ENCODE peak calls at places on chromosome 9, in seven cellular contexts. Z is mucosa of descending colon, K is glutamatergic neuron, T is A549, A is choroid plexus epithelial cell, N is HuH-7.5, Y is pons. D is an unnamed sample.

GRCh38 chr9:136526625-136527066 is 19.2 kb downstream of the NOTCH1 start:
- DNase-seq in K (peak), Z (peak), A (no peak), N (no peak), T (no peak), Y (peak), D (peak)

GRCh38 chr9:116550728-116551436 is 136.2 kb upstream of the TRIM32 start:
- DNase-seq in Y (peak), T (no peak), K (no peak), N (no peak), A (peak), Z (no peak), D (no peak)

GRCh38 chr9:89808076-89808701 is 203.4 kb downstream of the GADD45G start:
- DNase-seq in A (peak), N (no peak), Y (no peak), K (no peak), Z (no peak), T (no peak), D (peak)

GRCh38 chr9:77977210-77977611 is 54.4 kb downstream of the GNAQ start:
- DNase-seq in Z (peak), K (peak), N (peak), A (peak), Y (peak), T (peak), D (no peak)

GRCh38 chr9:15612962-15613361 is 60.1 kb downstream of the CCDC171 start:
- DNase-seq in T (no peak), Y (no peak), Z (no peak), N (no peak), K (no peak), A (no peak), D (no peak)

GRCh38 chr9:98374385-98375051 is 119.1 kb upstream of the TBC1D2 start:
- DNase-seq in N (peak), Y (no peak), A (peak), K (no peak), Z (peak), T (peak), D (no peak)

GRCh38 chr9:118268046-118268445 is 563.8 kb downstream of the TLR4 start:
- DNase-seq in A (no peak), Z (no peak), K (no peak), Y (no peak), N (no peak), T (no peak), D (no peak)

GRCh38 chr9:136394312-136395305 is 5.4 kb downstream of the SNAPC4 start:
- DNase-seq in Y (no peak), A (no peak), N (no peak), Z (no peak), T (no peak), K (no peak), D (no peak)

GRCh38 chr9:123337971-123338370 is 18.0 kb upstream of the CRB2 start:
- DNase-seq in K (no peak), A (no peak), T (no peak), Y (no peak), Z (no peak), N (no peak), D (no peak)

GRCh38 chr9:2620876-2621677 is 510 bp upstream of the VLDLR start:
- DNase-seq in A (peak), T (peak), K (peak), N (peak), Z (peak), Y (peak), D (peak)

GRCh38 chr9:71303351-71303750 is 181.9 kb upstream of the TRPM3 start:
- DNase-seq in N (no peak), K (no peak), Z (no peak), T (no peak), A (no peak), Y (no peak), D (no peak)

GRCh38 chr9:136243631-136244030 is 2.0 kb downstream of the QSOX2 start:
- DNase-seq in T (no peak), A (no peak), Z (no peak), N (no peak), K (no peak), Y (no peak), D (no peak)

GRCh38 chr9:120066315-120066714 is 513.7 kb downstream of the CDK5RAP2 start:
- DNase-seq in A (no peak), Y (no peak), Z (no peak), K (no peak), T (no peak), N (no peak), D (no peak)

GRCh38 chr9:112170968-112171367 is 4.1 kb downstream of the SUSD1 start:
- DNase-seq in T (no peak), N (no peak), K (no peak), Z (no peak), A (no peak), Y (no peak), D (no peak)

GRCh38 chr9:113454914-113455761 is 8.4 kb upstream of the RGS3 start:
- DNase-seq in Z (no peak), A (peak), K (no peak), T (peak), Y (peak), N (no peak), D (peak)

GRCh38 chr9:122387526-122387925 is 16.7 kb downstream of the PTGS1 start:
- DNase-seq in Y (no peak), A (no peak), Z (no peak), T (no peak), N (no peak), K (no peak), D (peak)

GRCh38 chr9:127055745-127056402 is 66.6 kb downstream of the ANGPTL2 start:
- DNase-seq in Y (no peak), A (no peak), K (no peak), Z (no peak), T (no peak), N (no peak), D (no peak)

GRCh38 chr9:124013263-124014211 is 2.0 kb downstream of the LHX2 start:
- DNase-seq in T (no peak), K (peak), Z (no peak), Y (no peak), A (no peak), N (no peak), D (no peak)

GRCh38 chr9:12748016-12748415 is 26.8 kb upstream of the LURAP1L start:
- DNase-seq in A (peak), T (no peak), K (no peak), Z (no peak), Y (no peak), N (no peak), D (no peak)

GRCh38 chr9:101516655-101517054 is 17.0 kb upstream of the RNF20 start:
- DNase-seq in N (no peak), Y (peak), Z (no peak), A (no peak), T (no peak), K (no peak), D (no peak)

GRCh38 chr9:34633851-34634550 is 3.6 kb downstream of the SIGMAR1 start:
- DNase-seq in T (peak), K (peak), A (peak), Y (peak), Z (peak), N (peak), D (peak)

GRCh38 chr9:30774326-30774725 is 1610.1 kb upstream of the ACO1 start:
- DNase-seq in Z (peak), N (no peak), Y (no peak), T (peak), A (peak), K (peak), D (no peak)

GRCh38 chr9:103037508-103038477 is 42.7 kb downstream of the CYLC2 start:
- DNase-seq in N (no peak), A (peak), K (no peak), Z (no peak), Y (peak), T (no peak), D (no peak)

GRCh38 chr9:108775901-108776306 is 79.9 kb downstream of the ACTL7B start:
- DNase-seq in K (no peak), A (peak), Z (no peak), Y (peak), N (peak), T (no peak), D (no peak)

GRCh38 chr9:77384406-77384805 is 207.1 kb downstream of the VPS13A start:
- DNase-seq in Y (no peak), K (no peak), N (no peak), Z (no peak), A (peak), T (no peak), D (no peak)

GRCh38 chr9:108056805-108057386 is 567.3 kb upstream of the KLF4 start:
- DNase-seq in A (peak), Z (no peak), T (peak), K (no peak), N (no peak), Y (no peak), D (no peak)

GRCh38 chr9:95970356-95970755 is 94.9 kb downstream of the ERCC6L2 start:
- DNase-seq in Z (no peak), A (peak), T (no peak), Y (no peak), N (no peak), K (no peak), D (no peak)

GRCh38 chr9:109766351-109766750 is 13.6 kb upstream of the PALM2AKAP2 start:
- DNase-seq in A (peak), Y (no peak), T (peak), N (no peak), K (no peak), Z (no peak), D (no peak)

GRCh38 chr9:129305246-129305645 is 127.2 kb upstream of the IER5L start:
- DNase-seq in N (no peak), Z (no peak), Y (no peak), A (no peak), K (no peak), T (no peak), D (no peak)

GRCh38 chr9:100213730-100214477 is 114.9 kb downstream of the INVS start:
- DNase-seq in Y (no peak), K (no peak), T (peak), A (peak), Z (no peak), N (no peak), D (no peak)

GRCh38 chr9:121272401-121272948 is 4.5 kb downstream of the GSN start:
- DNase-seq in Z (no peak), K (no peak), N (no peak), A (no peak), Y (peak), T (no peak), D (no peak)